ENCODE peak calls at places on chromosomes 7 and 10, in six cellular contexts. W, R, D, A, Q and I are unnamed samples.

GRCh38 chr7:43942997-43943701 is 16.9 kb downstream of the UBE2D4 start:
- DNase-seq in W (peak), R (no peak), D (no peak), A (no peak), Q (no peak), I (peak)

GRCh38 chr7:64181586-64181985 is 25.4 kb upstream of the ZNF735 start:
- DNase-seq in W (no peak), R (no peak), D (no peak), A (no peak), Q (no peak), I (no peak)

GRCh38 chr7:12715372-12716133 is 28.1 kb downstream of the ARL4A start:
- DNase-seq in W (peak), R (peak), D (no peak), A (peak), Q (peak), I (peak)

GRCh38 chr10:85918371-85918770 is 448.2 kb downstream of the GRID1 start:
- DNase-seq in W (no peak), R (no peak), D (no peak), A (no peak), Q (no peak), I (no peak)

GRCh38 chr7:130758429-130759056 is 24.5 kb upstream of the KLF14 start:
- DNase-seq in W (peak), R (peak), D (no peak), A (no peak), Q (no peak), I (no peak)

GRCh38 chr10:113108180-113108835 is 158.3 kb downstream of the TCF7L2 start:
- DNase-seq in W (no peak), R (no peak), D (no peak), A (no peak), Q (peak), I (no peak)

GRCh38 chr7:109044691-109045090 is 475.0 kb downstream of the DNAJB9 start:
- DNase-seq in W (no peak), R (no peak), D (no peak), A (no peak), Q (no peak), I (no peak)

GRCh38 chr10:29618341-29619171 is 16.2 kb downstream of the SVIL start:
- DNase-seq in W (peak), R (peak), D (no peak), A (no peak), Q (peak), I (peak)

GRCh38 chr7:66694286-66694685 is 46.2 kb upstream of the RABGEF1 start:
- DNase-seq in W (no peak), R (no peak), D (no peak), A (no peak), Q (no peak), I (no peak)

GRCh38 chr10:16520900-16521299 is 779 bp downstream of the C1QL3 start:
- DNase-seq in W (peak), R (peak), D (no peak), A (no peak), Q (peak), I (peak)

GRCh38 chr7:40822861-40823260 is 688.1 kb downstream of the SUGCT start:
- DNase-seq in W (no peak), R (no peak), D (no peak), A (no peak), Q (no peak), I (no peak)

GRCh38 chr7:41451826-41452225 is 251.1 kb downstream of the INHBA start:
- DNase-seq in W (no peak), R (peak), D (no peak), A (no peak), Q (no peak), I (no peak)

GRCh38 chr10:43931308-43931930 is 282.7 kb upstream of the ZNF32 start:
- DNase-seq in W (no peak), R (peak), D (no peak), A (no peak), Q (no peak), I (no peak)

GRCh38 chr7:149838992-149839408 is 825 bp downstream of the ZNF862 start:
- DNase-seq in W (no peak), R (peak), D (no peak), A (no peak), Q (no peak), I (no peak)

GRCh38 chr7:114209968-114210367 is 204.6 kb upstream of the FOXP2 start:
- DNase-seq in W (no peak), R (no peak), D (no peak), A (no peak), Q (no peak), I (no peak)

GRCh38 chr7:444606-445005 is 75.0 kb downstream of the PDGFA start:
- DNase-seq in W (no peak), R (no peak), D (no peak), A (no peak), Q (no peak), I (no peak)

GRCh38 chr7:77473240-77474005 is 57.3 kb upstream of the GSAP start:
- DNase-seq in W (no peak), R (peak), D (no peak), A (no peak), Q (no peak), I (no peak)

GRCh38 chr7:139362302-139362701 is 2.6 kb downstream of the LUC7L2 start:
- DNase-seq in W (no peak), R (peak), D (no peak), A (no peak), Q (no peak), I (no peak)
- H3K4me3 ChIP-seq in W (peak), R (no peak), D (no peak), A (no peak), Q (no peak), I (no peak)

DNA sequence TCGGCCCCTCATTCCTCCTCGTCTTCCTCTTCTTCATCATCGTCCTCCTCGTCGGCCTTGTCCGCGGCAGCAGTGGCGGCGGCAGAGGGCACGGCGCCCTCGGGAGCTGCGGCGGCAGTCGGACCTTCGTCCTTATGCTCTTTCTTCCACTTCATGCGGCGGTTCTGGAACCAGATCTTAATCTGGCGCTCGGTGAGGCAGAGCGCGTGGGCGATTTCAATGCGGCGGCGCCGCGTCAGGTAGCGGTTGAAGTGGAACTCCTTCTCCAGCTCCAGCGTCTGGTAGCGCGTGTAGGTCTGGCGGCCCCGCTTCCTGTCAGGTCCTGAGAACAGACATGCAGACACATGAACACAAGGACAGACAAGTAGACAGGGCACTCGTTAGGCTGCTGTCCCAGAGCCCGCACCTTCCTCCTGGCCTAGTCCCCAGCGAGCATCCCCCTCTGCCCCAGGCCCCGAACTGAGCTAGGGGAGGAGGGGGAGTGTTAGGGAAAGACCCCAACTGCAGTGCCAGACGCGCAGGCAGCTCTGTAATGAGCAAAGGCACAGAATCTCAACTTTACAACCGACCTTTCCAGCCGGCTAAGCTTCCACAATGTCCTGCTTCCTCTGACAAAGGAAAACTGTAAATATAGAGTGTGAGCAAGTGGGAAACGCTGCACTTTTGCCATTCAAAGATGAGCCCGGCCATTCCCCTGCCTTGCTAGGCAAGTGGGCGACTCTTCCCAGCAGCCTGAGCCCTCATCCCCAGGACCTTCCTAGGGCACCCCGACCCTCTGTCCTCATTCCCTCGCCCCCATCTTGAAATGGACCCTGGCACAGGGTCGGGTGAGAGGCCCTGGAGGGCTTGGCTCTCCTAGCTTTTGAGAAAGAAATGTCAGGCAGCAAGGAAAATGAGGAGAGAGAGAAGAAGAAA is 1.3 kb downstream of the HOXA7 start:
- DNase-seq in W (no peak), R (peak), D (peak), A (peak), Q (peak), I (no peak)
- H3K4me3 ChIP-seq in W (peak), R (peak), D (peak), A (peak), Q (peak), I (no peak)

GRCh38 chr7:17313175-17313574 is 14.7 kb downstream of the AHR start:
- DNase-seq in W (no peak), R (no peak), D (no peak), A (no peak), Q (no peak), I (no peak)
- H3K4me3 ChIP-seq in W (no peak), R (no peak), D (no peak), A (no peak), Q (no peak), I (no peak)

GRCh38 chr7:45088146-45088701 is 545 bp downstream of the NACAD start:
- DNase-seq in W (no peak), R (no peak), D (no peak), A (peak), Q (peak), I (no peak)
- H3K4me3 ChIP-seq in W (peak), R (peak), D (peak), A (peak), Q (peak), I (no peak)

GRCh38 chr7:129605960-129606644 is 5.4 kb upstream of the NRF1 start:
- DNase-seq in W (no peak), R (no peak), D (no peak), A (no peak), Q (no peak), I (no peak)

GRCh38 chr7:129606801-129607200 is 4.7 kb upstream of the NRF1 start:
- DNase-seq in W (no peak), R (no peak), D (no peak), A (no peak), Q (no peak), I (no peak)

GRCh38 chr7:129607471-129608120 is 3.9 kb upstream of the NRF1 start:
- DNase-seq in W (peak), R (peak), D (no peak), A (no peak), Q (no peak), I (peak)

GRCh38 chr7:129609666-129610065 is 1.9 kb upstream of the NRF1 start:
- DNase-seq in W (peak), R (no peak), D (no peak), A (no peak), Q (no peak), I (no peak)

GRCh38 chr7:129605038-129605437 is 6.5 kb upstream of the NRF1 start:
- DNase-seq in W (no peak), R (no peak), D (no peak), A (no peak), Q (no peak), I (no peak)
- H3K4me3 ChIP-seq in W (no peak), R (no peak), D (no peak), A (no peak), Q (no peak), I (no peak)